ENCODE peak calls at places on chromosomes 6 and 20, in nine cellular contexts. S is H9; G is AG08395; K is GM04504; A is NCI-H1694; H is kidney; P is astrocyte of the spinal cord; I is activated T-helper 9 cell treated with anti-CD3 and anti-CD28 coated beads, Interleukin-2, amount 50 U/mL, for 16 hours; M is foreskin melanocyte. X is an unnamed sample.

GRCh38 chr20:36823126-36823525 is 49.6 kb upstream of the DSN1 start:
- DNase-seq in S (no peak), G (no peak), K (no peak), A (peak), H (no peak), P (no peak), I (no peak), M (no peak), X (no peak)

GRCh38 chr20:62220666-62221568 is 839 bp upstream of the HRH3 start:
- DNase-seq in S (peak), G (no peak), K (no peak), A (no peak), H (no peak), P (no peak), I (no peak), M (no peak), X (peak)

GRCh38 chr20:2298116-2298515 is 2.3 kb downstream of the TGM3 start:
- DNase-seq in S (no peak), G (no peak), K (no peak), A (no peak), H (no peak), P (no peak), I (no peak), M (no peak), X (no peak)

GRCh38 chr6:144259988-144260387 is 25.1 kb upstream of the UTRN start:
- DNase-seq in S (no peak), G (peak), K (peak), A (no peak), H (no peak), P (no peak), I (no peak), M (no peak), X (no peak)

GRCh38 chr20:45254867-45255266 is 503 bp upstream of the SLPI start:
- DNase-seq in S (no peak), G (peak), K (peak), A (no peak), H (no peak), P (peak), I (no peak), M (no peak), X (no peak)

GRCh38 chr6:73515204-73516101 is 5.4 kb downstream of the EEF1A1 start:
- DNase-seq in S (peak), G (peak), K (peak), A (peak), H (no peak), P (peak), I (no peak), M (peak), X (peak)

GRCh38 chr6:37521674-37522073 is 22.0 kb upstream of the CCDC167 start:
- DNase-seq in S (no peak), G (no peak), K (no peak), A (no peak), H (no peak), P (no peak), I (no peak), M (no peak), X (no peak)

GRCh38 chr20:53652090-53652858 is 58.6 kb upstream of the ZNF217 start:
- DNase-seq in S (no peak), G (no peak), K (no peak), A (no peak), H (no peak), P (no peak), I (no peak), M (no peak), X (no peak)

GRCh38 chr6:111259089-111259831 is 172.0 kb downstream of the SLC16A10 start:
- DNase-seq in S (peak), G (peak), K (peak), A (peak), H (peak), P (peak), I (peak), M (peak), X (peak)

GRCh38 chr6:116387374-116387773 is 16.6 kb downstream of the DSE start:
- DNase-seq in S (no peak), G (no peak), K (no peak), A (no peak), H (no peak), P (peak), I (no peak), M (no peak), X (no peak)

GRCh38 chr20:871948-872347 is 38.4 kb downstream of the FAM110A start:
- DNase-seq in S (no peak), G (no peak), K (no peak), A (no peak), H (no peak), P (no peak), I (no peak), M (no peak), X (no peak)

GRCh38 chr20:21601799-21602198 is 87.9 kb upstream of the NKX2-2 start:
- DNase-seq in S (no peak), G (no peak), K (no peak), A (no peak), H (no peak), P (no peak), I (no peak), M (no peak), X (no peak)

GRCh38 chr20:3677733-3678132 is 4.1 kb downstream of the ADAM33 start:
- DNase-seq in S (no peak), G (peak), K (no peak), A (no peak), H (no peak), P (peak), I (no peak), M (no peak), X (no peak)

GRCh38 chr6:37280162-37280895 is 22.4 kb upstream of the TMEM217 start:
- DNase-seq in S (no peak), G (no peak), K (no peak), A (no peak), H (no peak), P (no peak), I (no peak), M (no peak), X (no peak)

GRCh38 chr6:47414517-47415167 is 62.9 kb upstream of the CD2AP start:
- DNase-seq in S (no peak), G (peak), K (no peak), A (no peak), H (no peak), P (peak), I (no peak), M (peak), X (peak)

GRCh38 chr20:52826722-52827121 is 145.4 kb upstream of the TSHZ2 start:
- DNase-seq in S (no peak), G (no peak), K (no peak), A (no peak), H (no peak), P (no peak), I (no peak), M (no peak), X (no peak)

GRCh38 chr6:73696990-73697651 is 1.1 kb downstream of the CD109 start:
- DNase-seq in S (peak), G (no peak), K (no peak), A (no peak), H (no peak), P (peak), I (no peak), M (no peak), X (peak)

GRCh38 chr6:40042232-40042631 is 108.0 kb upstream of the MOCS1 start:
- DNase-seq in S (no peak), G (no peak), K (no peak), A (no peak), H (no peak), P (no peak), I (no peak), M (no peak), X (no peak)

GRCh38 chr20:45445805-45446562 is 23.6 kb upstream of the WFDC2 start:
- DNase-seq in S (peak), G (peak), K (no peak), A (no peak), H (no peak), P (no peak), I (no peak), M (no peak), X (peak)

GRCh38 chr20:14634666-14635065 is 297.3 kb upstream of the FLRT3 start:
- DNase-seq in S (no peak), G (no peak), K (no peak), A (no peak), H (no peak), P (no peak), I (no peak), M (peak), X (no peak)